ENCODE peak calls at places on chromosome 20, in six cellular contexts. One of them, this sample, is unnamed.

GRCh38 chr20:58614366-58614765 is 36.7 kb upstream of the STX16 start:
- DNase-seq in AG09309: no peak
- DNase-seq in stimulated activated CD4-positive, alpha-beta T cell treated with anti-CD3 and anti-CD28 coated beads, Interleukin-2, amount 100 ng/mL, for 48 hours: no peak
- DNase-seq in heart right ventricle: no peak
- DNase-seq in hypothalamus: no peak
- DNase-seq in mesenteric fat pad: no peak
- DNase-seq in this sample: no peak

GRCh38 chr20:59322101-59322500 is 21.7 kb downstream of the EDN3 start:
- DNase-seq in AG09309: no peak
- DNase-seq in stimulated activated CD4-positive, alpha-beta T cell treated with anti-CD3 and anti-CD28 coated beads, Interleukin-2, amount 100 ng/mL, for 48 hours: no peak
- DNase-seq in heart right ventricle: no peak
- DNase-seq in hypothalamus: no peak
- DNase-seq in mesenteric fat pad: no peak
- DNase-seq in this sample: no peak

GRCh38 chr20:35283441-35284266 is 918 bp downstream of the EIF6 start:
- DNase-seq in AG09309: no peak
- DNase-seq in stimulated activated CD4-positive, alpha-beta T cell treated with anti-CD3 and anti-CD28 coated beads, Interleukin-2, amount 100 ng/mL, for 48 hours: no peak
- DNase-seq in heart right ventricle: no peak
- DNase-seq in hypothalamus: no peak
- DNase-seq in mesenteric fat pad: no peak
- DNase-seq in this sample: peak; percentile 59

GRCh38 chr20:59393142-59393541 is 92.7 kb downstream of the EDN3 start:
- DNase-seq in AG09309: no peak
- DNase-seq in stimulated activated CD4-positive, alpha-beta T cell treated with anti-CD3 and anti-CD28 coated beads, Interleukin-2, amount 100 ng/mL, for 48 hours: no peak
- DNase-seq in heart right ventricle: no peak
- DNase-seq in hypothalamus: no peak
- DNase-seq in mesenteric fat pad: no peak
- DNase-seq in this sample: no peak

GRCh38 chr20:10982692-10983091 is 308.9 kb upstream of the JAG1 start:
- DNase-seq in AG09309: peak; percentile 64
- DNase-seq in stimulated activated CD4-positive, alpha-beta T cell treated with anti-CD3 and anti-CD28 coated beads, Interleukin-2, amount 100 ng/mL, for 48 hours: no peak
- DNase-seq in heart right ventricle: peak; percentile 46
- DNase-seq in hypothalamus: no peak
- DNase-seq in mesenteric fat pad: no peak
- DNase-seq in this sample: no peak

GRCh38 chr20:1819311-1820136 is 75.7 kb upstream of the SIRPA start:
- DNase-seq in AG09309: no peak
- DNase-seq in stimulated activated CD4-positive, alpha-beta T cell treated with anti-CD3 and anti-CD28 coated beads, Interleukin-2, amount 100 ng/mL, for 48 hours: no peak
- DNase-seq in heart right ventricle: no peak
- DNase-seq in hypothalamus: no peak
- DNase-seq in mesenteric fat pad: peak; percentile 49
- DNase-seq in this sample: no peak

GRCh38 chr20:53940883-53941546 is 129.4 kb downstream of the BCAS1 start:
- DNase-seq in AG09309: peak; percentile 86
- DNase-seq in stimulated activated CD4-positive, alpha-beta T cell treated with anti-CD3 and anti-CD28 coated beads, Interleukin-2, amount 100 ng/mL, for 48 hours: no peak
- DNase-seq in heart right ventricle: peak; percentile 50
- DNase-seq in hypothalamus: no peak
- DNase-seq in mesenteric fat pad: no peak
- DNase-seq in this sample: no peak

GRCh38 chr20:34124469-34125249 is 12.6 kb upstream of the EIF2S2 start:
- DNase-seq in AG09309: no peak
- DNase-seq in stimulated activated CD4-positive, alpha-beta T cell treated with anti-CD3 and anti-CD28 coated beads, Interleukin-2, amount 100 ng/mL, for 48 hours: no peak
- DNase-seq in heart right ventricle: no peak
- DNase-seq in hypothalamus: no peak
- DNase-seq in mesenteric fat pad: no peak
- DNase-seq in this sample: no peak

GRCh38 chr20:51750037-51750769 is 18.0 kb downstream of the ATP9A start:
- DNase-seq in AG09309: peak; percentile 78
- DNase-seq in stimulated activated CD4-positive, alpha-beta T cell treated with anti-CD3 and anti-CD28 coated beads, Interleukin-2, amount 100 ng/mL, for 48 hours: no peak
- DNase-seq in heart right ventricle: peak; percentile 53
- DNase-seq in hypothalamus: peak; percentile 49
- DNase-seq in mesenteric fat pad: no peak
- DNase-seq in this sample: peak; percentile 30

GRCh38 chr20:46695888-46696287 is 6.6 kb upstream of the TP53RK start:
- DNase-seq in AG09309: peak; percentile 78
- DNase-seq in stimulated activated CD4-positive, alpha-beta T cell treated with anti-CD3 and anti-CD28 coated beads, Interleukin-2, amount 100 ng/mL, for 48 hours: no peak
- DNase-seq in heart right ventricle: no peak
- DNase-seq in hypothalamus: no peak
- DNase-seq in mesenteric fat pad: no peak
- DNase-seq in this sample: peak; percentile 73

GRCh38 chr20:31543966-31544598 is 29.8 kb downstream of the HM13 start:
- DNase-seq in AG09309: peak; percentile 95
- DNase-seq in stimulated activated CD4-positive, alpha-beta T cell treated with anti-CD3 and anti-CD28 coated beads, Interleukin-2, amount 100 ng/mL, for 48 hours: no peak
- DNase-seq in heart right ventricle: no peak
- DNase-seq in hypothalamus: no peak
- DNase-seq in mesenteric fat pad: no peak
- DNase-seq in this sample: no peak

GRCh38 chr20:50815162-50815989 is 20.5 kb downstream of the BCAS4 start:
- DNase-seq in AG09309: no peak
- DNase-seq in stimulated activated CD4-positive, alpha-beta T cell treated with anti-CD3 and anti-CD28 coated beads, Interleukin-2, amount 100 ng/mL, for 48 hours: no peak
- DNase-seq in heart right ventricle: no peak
- DNase-seq in hypothalamus: no peak
- DNase-seq in mesenteric fat pad: no peak
- DNase-seq in this sample: peak; percentile 42

GRCh38 chr20:32965581-32966373 is 38.5 kb downstream of the SUN5 start:
- DNase-seq in AG09309: no peak
- DNase-seq in stimulated activated CD4-positive, alpha-beta T cell treated with anti-CD3 and anti-CD28 coated beads, Interleukin-2, amount 100 ng/mL, for 48 hours: no peak
- DNase-seq in heart right ventricle: no peak
- DNase-seq in hypothalamus: no peak
- DNase-seq in mesenteric fat pad: peak; percentile 80
- DNase-seq in this sample: no peak

GRCh38 chr20:51487525-51488279 is 54.8 kb downstream of the NFATC2 start:
- DNase-seq in AG09309: peak; percentile 42
- DNase-seq in stimulated activated CD4-positive, alpha-beta T cell treated with anti-CD3 and anti-CD28 coated beads, Interleukin-2, amount 100 ng/mL, for 48 hours: no peak
- DNase-seq in heart right ventricle: no peak
- DNase-seq in hypothalamus: no peak
- DNase-seq in mesenteric fat pad: peak; percentile 72
- DNase-seq in this sample: no peak

GRCh38 chr20:10864076-10864672 is 190.4 kb upstream of the JAG1 start:
- DNase-seq in AG09309: no peak
- DNase-seq in stimulated activated CD4-positive, alpha-beta T cell treated with anti-CD3 and anti-CD28 coated beads, Interleukin-2, amount 100 ng/mL, for 48 hours: no peak
- DNase-seq in heart right ventricle: no peak
- DNase-seq in hypothalamus: no peak
- DNase-seq in mesenteric fat pad: no peak
- DNase-seq in this sample: peak; percentile 50